ENCODE peak calls at places on chromosomes 6 and 20, in seven cellular contexts. J is bronchial epithelial cell, D is colonic mucosa, I is dermis blood vessel endothelial cell, B is NCI-H460, N is esophagus squamous epithelium, P is GM19239. U is an unnamed sample.

GRCh38 chr6:1837868-1838267 is 228.2 kb downstream of the FOXC1 start:
- DNase-seq in N (no peak), P (no peak), I (no peak), B (no peak), D (no peak), J (peak; percentile 49), U (no peak)

GRCh38 chr6:22613695-22614094 is 44.3 kb downstream of the HDGFL1 start:
- DNase-seq in N (no peak), B (no peak), J (peak; percentile 68), P (no peak), I (peak; percentile 95), D (no peak), U (no peak)

GRCh38 chr20:17663486-17663885 is 18.6 kb downstream of the RRBP1 start:
- DNase-seq in D (no peak), P (no peak), B (no peak), N (no peak), I (no peak), J (no peak), U (no peak)

GRCh38 chr6:129444683-129445082 is 265.3 kb downstream of the ARHGAP18 start:
- DNase-seq in P (no peak), J (no peak), D (no peak), I (no peak), B (no peak), N (no peak), U (no peak)

GRCh38 chr20:13401596-13401995 is 180.5 kb downstream of the ISM1 start:
- DNase-seq in P (no peak), D (no peak), I (peak; percentile 9), N (no peak), J (peak; percentile 34), B (no peak), U (no peak)

GRCh38 chr6:160494576-160494975 is 146.4 kb downstream of the SLC22A3 start:
- DNase-seq in B (no peak), D (no peak), N (no peak), J (no peak), P (no peak), I (no peak), U (no peak)

GRCh38 chr20:56778765-56779195 is 149.7 kb downstream of the TFAP2C start:
- DNase-seq in B (peak; percentile 26), P (no peak), N (no peak), I (peak; percentile 21), D (no peak), J (no peak), U (no peak)

GRCh38 chr6:134706806-134707205 is 243.1 kb downstream of the ALDH8A1 start:
- DNase-seq in B (no peak), N (no peak), D (no peak), I (no peak), P (no peak), J (no peak), U (no peak)

GRCh38 chr6:168099201-168100010 is 20.4 kb upstream of the FRMD1 start:
- DNase-seq in I (no peak), J (no peak), B (no peak), N (no peak), D (no peak), P (no peak), U (no peak)

GRCh38 chr6:35248300-35248699 is 11.2 kb upstream of the ZNF76 start:
- DNase-seq in J (no peak), D (no peak), I (no peak), P (no peak), N (no peak), B (peak; percentile 1), U (no peak)